ENCODE peak calls at places on chromosomes 1 and 21, in nine cellular contexts. N is retinal pigment epithelial cell, O is bronchial epithelial cell, Z is cardiac fibroblast, K is A673, G is right atrium auricular region, H is AG09319, S is H9, C is brain microvascular endothelial cell. I is an unnamed sample.

GRCh38 chr1:172497230-172497629 is 35.7 kb upstream of the SUCO start:
- DNase-seq in C (no peak), N (peak), H (peak), K (peak), G (no peak), O (peak), Z (no peak), S (peak), I (peak)

GRCh38 chr1:6245086-6245868 is 1.3 kb downstream of the HES3 start:
- DNase-seq in K (peak), S (peak), O (peak), C (peak), G (no peak), N (no peak), Z (peak), H (no peak), I (peak)

GRCh38 chr1:70142120-70142519 is 63.3 kb downstream of the LRRC40 start:
- DNase-seq in Z (peak), S (no peak), G (no peak), O (no peak), H (no peak), N (no peak), C (no peak), K (no peak), I (no peak)

GRCh38 chr1:15107897-15108296 is 45.6 kb upstream of the TMEM51 start:
- DNase-seq in H (no peak), O (no peak), C (no peak), S (no peak), Z (no peak), G (no peak), K (no peak), N (no peak), I (no peak)

GRCh38 chr1:9069324-9070100 is at the start of gene SLC2A5:
- DNase-seq in S (no peak), K (peak), N (no peak), G (peak), O (peak), C (no peak), H (no peak), Z (no peak), I (no peak)

GRCh38 chr21:31398574-31398973 is 54.5 kb upstream of the TIAM1 start:
- DNase-seq in O (no peak), Z (no peak), H (no peak), S (no peak), K (no peak), N (no peak), G (no peak), C (no peak), I (no peak)

GRCh38 chr1:237146247-237146646 is 104.3 kb downstream of the RYR2 start:
- DNase-seq in H (no peak), S (no peak), N (no peak), C (no peak), K (no peak), Z (no peak), O (no peak), G (no peak), I (no peak)

GRCh38 chr1:224615861-224616760 is at the start of gene CNIH3:
- DNase-seq in O (no peak), K (peak), C (no peak), G (no peak), N (no peak), Z (peak), H (no peak), S (peak), I (peak)

GRCh38 chr1:19423130-19423529 is 62.2 kb downstream of the CAPZB start:
- DNase-seq in H (no peak), C (no peak), O (no peak), K (peak), G (no peak), S (no peak), N (no peak), Z (no peak), I (no peak)

GRCh38 chr1:43363283-43363934 is 4.4 kb downstream of the ELOVL1 start:
- DNase-seq in S (no peak), K (no peak), H (no peak), N (no peak), G (no peak), Z (no peak), C (no peak), O (no peak), I (no peak)

GRCh38 chr1:229347528-229347927 is 4.7 kb upstream of the CCSAP start:
- DNase-seq in S (no peak), N (no peak), O (no peak), Z (no peak), K (no peak), G (no peak), H (no peak), C (no peak), I (no peak)

GRCh38 chr1:171642197-171642596 is 10.3 kb downstream of the MYOC start:
- DNase-seq in C (no peak), G (no peak), Z (no peak), N (no peak), H (no peak), K (no peak), S (peak), O (no peak), I (no peak)

GRCh38 chr1:8464377-8464776 is 146.5 kb downstream of the SLC45A1 start:
- DNase-seq in O (no peak), Z (no peak), G (no peak), H (no peak), K (no peak), C (no peak), N (no peak), S (no peak), I (no peak)

GRCh38 chr1:201990427-201990826 is 8.0 kb downstream of the RNPEP start:
- DNase-seq in O (no peak), N (no peak), K (no peak), H (no peak), Z (no peak), S (no peak), C (no peak), G (no peak), I (no peak)

GRCh38 chr1:225963735-225964530 is 22.9 kb upstream of the LEFTY2 start:
- DNase-seq in H (no peak), Z (peak), S (no peak), C (no peak), K (no peak), N (no peak), O (peak), G (no peak), I (peak)

GRCh38 chr1:220874201-220874655 is 5.0 kb upstream of the HLX start:
- DNase-seq in G (no peak), C (peak), O (peak), K (peak), N (no peak), S (peak), Z (peak), H (no peak), I (peak)

GRCh38 chr1:77605246-77606026 is 77.0 kb downstream of the ZZZ3 start:
- DNase-seq in S (no peak), C (peak), K (no peak), O (peak), G (no peak), Z (peak), N (peak), H (peak), I (peak)

GRCh38 chr1:47229031-47229831 is 2.8 kb downstream of the TAL1 start:
- DNase-seq in O (no peak), K (no peak), C (no peak), S (no peak), Z (no peak), N (no peak), H (no peak), G (no peak), I (no peak)

GRCh38 chr1:54875000-54875399 is 12.0 kb downstream of the DHCR24 start:
- DNase-seq in S (no peak), C (no peak), K (no peak), Z (no peak), N (no peak), G (no peak), O (peak), H (no peak), I (no peak)

GRCh38 chr1:41661428-41662060 is 177.1 kb upstream of the EDN2 start:
- DNase-seq in Z (no peak), S (no peak), K (peak), N (no peak), G (no peak), H (no peak), C (no peak), O (no peak), I (no peak)

GRCh38 chr1:29428216-29428615 is 191.9 kb downstream of the PTPRU start:
- DNase-seq in K (no peak), O (no peak), Z (no peak), S (no peak), H (no peak), N (no peak), G (no peak), C (no peak), I (no peak)

GRCh38 chr21:45923146-45923545 is 58.4 kb upstream of the COL6A1 start:
- DNase-seq in N (peak), O (peak), G (peak), K (peak), H (peak), Z (peak), S (peak), C (peak), I (peak)

GRCh38 chr1:63713627-63714481 is 60.0 kb upstream of the ROR1 start:
- DNase-seq in Z (peak), N (no peak), S (peak), O (peak), K (peak), H (peak), C (peak), G (peak), I (peak)

GRCh38 chr21:35511298-35512162 is 462.4 kb upstream of the RUNX1 start:
- DNase-seq in C (peak), O (peak), K (no peak), H (no peak), S (no peak), N (no peak), G (no peak), Z (peak), I (peak)

GRCh38 chr21:35509004-35509704 is 460.1 kb upstream of the RUNX1 start:
- DNase-seq in N (no peak), Z (no peak), G (no peak), K (no peak), C (no peak), S (no peak), O (no peak), H (no peak), I (no peak)

GRCh38 chr21:35508389-35508888 is 459.3 kb upstream of the RUNX1 start:
- DNase-seq in K (no peak), Z (peak), N (no peak), C (peak), G (peak), O (peak), H (peak), S (peak), I (peak)

GRCh38 chr21:35512321-35512720 is 463.2 kb upstream of the RUNX1 start:
- DNase-seq in K (no peak), H (no peak), Z (peak), N (no peak), G (no peak), C (no peak), S (no peak), O (peak), I (no peak)

DNA sequence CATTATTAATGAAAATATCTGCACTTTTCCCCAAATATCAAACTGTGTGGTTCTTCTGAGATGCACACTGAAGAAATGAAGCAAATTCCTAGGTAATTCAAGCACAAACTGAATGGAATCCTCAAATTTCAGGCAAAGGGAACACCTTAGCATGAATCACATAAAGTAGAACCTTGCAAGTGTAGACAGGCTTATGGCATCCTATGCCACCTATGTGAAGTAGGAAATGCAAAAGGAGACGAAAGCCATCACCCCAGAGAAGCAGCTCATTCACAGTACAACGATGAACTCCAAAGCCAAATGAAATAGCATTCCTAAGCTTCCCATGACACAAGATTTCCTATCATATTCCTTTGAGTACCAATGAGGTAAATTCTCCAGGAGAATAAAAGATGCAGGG is 461.2 kb upstream of the RUNX1 start:
- DNase-seq in Z (no peak), K (no peak), C (no peak), N (no peak), G (no peak), S (no peak), H (no peak), O (peak), I (no peak)
- TF ChIP-seq CTCF in Z (no peak), K (no peak), C (no peak), N (no peak), G (no peak), S (no peak), H (no peak), O (no peak), I (no peak)

DNA sequence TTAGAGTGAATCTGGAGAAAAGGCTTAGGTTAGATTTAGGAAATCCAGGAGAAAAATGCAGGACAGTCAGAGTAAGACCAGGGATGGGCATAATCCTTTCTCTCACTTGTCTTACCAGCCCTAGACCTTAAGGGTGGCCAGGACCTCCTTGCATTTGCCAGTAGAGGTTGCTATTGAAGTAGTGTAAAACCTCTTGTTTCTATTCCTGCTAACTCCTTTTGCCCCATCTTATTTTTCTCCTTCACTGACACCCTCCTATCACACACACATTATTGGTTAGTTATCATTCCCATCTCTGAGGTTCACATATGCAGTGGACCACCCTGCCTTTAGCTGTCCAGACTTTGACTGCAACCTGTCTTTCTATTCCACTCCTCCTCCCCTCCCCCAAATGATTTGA is 75.0 kb upstream of the MACF1 start:
- DNase-seq in K (peak), O (no peak), S (no peak), Z (peak), C (no peak), N (no peak), H (no peak), G (no peak), I (peak)
- TF ChIP-seq CTCF in K (peak), O (no peak), S (peak), Z (peak), C (peak), N (peak), H (peak), G (peak), I (peak)

GRCh38 chr1:1220197-1220596 is 6.2 kb upstream of the TNFRSF4 start:
- DNase-seq in C (no peak), O (no peak), H (no peak), S (no peak), K (no peak), N (no peak), Z (no peak), G (no peak), I (no peak)
- TF ChIP-seq CTCF in C (no peak), O (no peak), H (no peak), S (no peak), K (no peak), N (no peak), Z (no peak), G (no peak), I (no peak)

GRCh38 chr21:15976807-15977206 is 247.0 kb downstream of the USP25 start:
- DNase-seq in K (no peak), H (no peak), G (no peak), Z (peak), S (no peak), N (no peak), C (no peak), O (no peak), I (peak)
- TF ChIP-seq CTCF in K (peak), H (peak), G (no peak), Z (peak), S (peak), N (peak), C (peak), O (peak), I (no peak)

GRCh38 chr1:38990746-38991637 is at the start of gene AKIRIN1:
- DNase-seq in Z (peak), O (peak), N (peak), K (peak), G (peak), S (peak), H (peak), C (peak), I (peak)
- TF ChIP-seq CTCF in Z (no peak), O (no peak), N (no peak), K (no peak), G (peak), S (no peak), H (no peak), C (no peak), I (no peak)

DNA sequence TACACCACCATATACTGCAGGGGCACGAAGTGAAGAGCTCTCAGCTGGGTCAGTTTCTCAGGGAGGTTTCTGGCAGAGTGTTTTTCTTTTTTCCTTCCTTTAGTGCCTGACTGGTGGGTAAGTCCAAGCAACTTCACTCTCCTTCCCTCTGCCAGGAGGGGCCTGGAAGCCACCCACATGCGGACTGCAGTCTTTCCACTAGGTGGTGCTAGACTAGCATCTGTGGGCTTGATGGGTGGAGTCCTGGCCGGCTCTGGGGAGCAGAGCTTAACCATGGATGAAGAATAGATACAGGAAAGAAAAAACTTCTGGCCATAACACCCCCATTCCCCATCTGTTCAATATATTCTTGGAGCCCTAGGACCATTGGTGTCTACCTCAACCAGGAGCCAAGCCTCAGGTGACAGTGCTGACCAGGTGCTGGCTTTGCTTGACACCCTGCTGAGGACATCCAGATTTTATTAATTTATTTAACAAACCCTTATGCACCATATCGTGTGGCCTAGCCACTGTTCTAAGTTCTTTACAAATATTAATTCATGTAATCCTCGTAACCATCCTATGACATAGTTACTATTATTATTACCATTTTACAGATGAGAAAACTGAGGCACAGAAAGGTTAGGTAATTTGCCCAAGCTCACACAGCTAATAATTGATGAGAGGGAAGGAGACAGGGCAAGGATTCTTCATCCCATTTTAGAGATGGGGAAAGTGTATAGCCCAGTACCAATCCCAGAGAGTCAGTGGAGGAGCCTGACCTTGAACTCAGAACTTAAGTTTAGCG is 126.7 kb upstream of the CSF3R start:
- DNase-seq in S (peak), O (peak), N (peak), C (peak), G (no peak), H (no peak), Z (peak), K (peak), I (peak)
- TF ChIP-seq CTCF in S (peak), O (peak), N (peak), C (peak), G (peak), H (peak), Z (peak), K (peak), I (peak)

I was measured in MCF 10A.